ENCODE peak calls at places on chromosomes 16 and 17, in ten cellular contexts. T is suprapubic skin, Q is sigmoid colon, N is K562, R is HCT116, H is breast epithelium, V is stomach, M is upper lobe of left lung, L is transverse colon, O is endothelial cell of umbilical vein. E is an unnamed sample.

GRCh38 chr16:89922884-89923639 is at the start of gene TUBB3:
- DNase-seq in R (peak; percentile 56), Q (no peak), M (peak; percentile 94), H (no peak), O (peak; percentile 83), L (peak; percentile 58), V (peak; percentile 69), T (no peak), N (peak; percentile 98), E (no peak)

GRCh38 chr16:69607674-69608073 is 41.9 kb downstream of the NFAT5 start:
- DNase-seq in V (no peak), N (no peak), L (no peak), T (no peak), Q (no peak), O (no peak), R (no peak), H (no peak), M (no peak), E (no peak)

GRCh38 chr16:58265480-58266052 is 29.3 kb downstream of the PRSS54 start:
- DNase-seq in T (no peak), L (no peak), M (no peak), V (no peak), N (peak; percentile 85), R (no peak), H (no peak), Q (no peak), O (no peak), E (no peak)

GRCh38 chr16:49528035-49528434 is 154.4 kb downstream of the C16orf78 start:
- DNase-seq in N (no peak), V (no peak), L (no peak), T (no peak), Q (no peak), M (no peak), H (no peak), O (peak; percentile 40), R (no peak), E (no peak)

GRCh38 chr17:9175700-9176467 is 154.6 kb downstream of the NTN1 start:
- DNase-seq in V (peak; percentile 65), O (no peak), M (no peak), Q (no peak), T (no peak), L (no peak), R (no peak), H (no peak), N (no peak), E (no peak)

GRCh38 chr16:22322021-22322471 is 24.8 kb downstream of the POLR3E start:
- DNase-seq in V (no peak), N (no peak), H (no peak), R (no peak), O (no peak), T (no peak), L (no peak), Q (no peak), M (no peak), E (no peak)

GRCh38 chr17:70332811-70333210 is 163.5 kb downstream of the KCNJ2 start:
- DNase-seq in O (no peak), H (no peak), R (no peak), Q (no peak), L (no peak), V (no peak), N (no peak), M (no peak), T (no peak), E (no peak)

GRCh38 chr17:68383443-68384321 is 73.6 kb downstream of the WIPI1 start:
- DNase-seq in N (no peak), O (peak; percentile 82), M (no peak), T (peak; percentile 58), R (peak; percentile 86), H (no peak), L (no peak), Q (peak; percentile 58), V (no peak), E (no peak)

GRCh38 chr17:34255381-34255732 is 272 bp downstream of the CCL2 start:
- DNase-seq in Q (no peak), H (no peak), O (no peak), V (no peak), R (no peak), M (no peak), T (no peak), N (no peak), L (no peak), E (no peak)

GRCh38 chr17:72661093-72661944 is 431.2 kb downstream of the SLC39A11 start:
- DNase-seq in O (no peak), Q (no peak), R (peak; percentile 97), M (no peak), N (no peak), H (peak; percentile 30), V (no peak), L (no peak), T (no peak), E (no peak)

GRCh38 chr17:17051791-17052461 is 9.7 kb downstream of the MPRIP start:
- DNase-seq in O (no peak), R (no peak), Q (peak; percentile 48), M (no peak), N (no peak), L (peak; percentile 57), T (peak; percentile 75), H (no peak), V (peak; percentile 43), E (no peak)

GRCh38 chr16:13909872-13910303 is 10.1 kb upstream of the ERCC4 start:
- DNase-seq in M (no peak), N (no peak), L (no peak), V (peak; percentile 87), T (no peak), Q (peak; percentile 68), R (no peak), H (peak; percentile 30), O (peak; percentile 13), E (no peak)

GRCh38 chr17:15920758-15921239 is 24.1 kb upstream of the ADORA2B start:
- DNase-seq in V (no peak), M (no peak), L (peak; percentile 34), H (peak; percentile 41), T (peak; percentile 45), R (peak; percentile 60), O (no peak), N (peak; percentile 35), Q (peak; percentile 92), E (no peak)

GRCh38 chr17:45265823-45266222 is 3.9 kb upstream of the SPATA32 start:
- DNase-seq in O (no peak), L (peak; percentile 76), N (no peak), H (no peak), R (no peak), V (no peak), Q (no peak), T (no peak), M (no peak), E (no peak)

GRCh38 chr16:17784073-17784472 is 313.3 kb upstream of the XYLT1 start:
- DNase-seq in M (no peak), N (peak; percentile 34), T (no peak), L (no peak), V (no peak), H (no peak), O (no peak), R (no peak), Q (no peak), E (no peak)

GRCh38 chr16:68332411-68333121 is 21.7 kb downstream of the PRMT7 start:
- DNase-seq in V (no peak), Q (no peak), M (no peak), O (peak; percentile 98), R (no peak), N (no peak), T (no peak), L (peak; percentile 37), H (no peak), E (no peak)
- H3K27ac ChIP-seq in V (no peak overlapping the region), Q (peak overlapping the region; percentile 14), M (peak overlapping the region; percentile 58), O (peak overlapping the region; percentile 95), R (no peak overlapping the region), N (no peak overlapping the region), T (peak overlapping the region; percentile 6), L (peak overlapping the region; percentile 61), H (peak overlapping the region; percentile 50), E (no peak overlapping the region)

DNA sequence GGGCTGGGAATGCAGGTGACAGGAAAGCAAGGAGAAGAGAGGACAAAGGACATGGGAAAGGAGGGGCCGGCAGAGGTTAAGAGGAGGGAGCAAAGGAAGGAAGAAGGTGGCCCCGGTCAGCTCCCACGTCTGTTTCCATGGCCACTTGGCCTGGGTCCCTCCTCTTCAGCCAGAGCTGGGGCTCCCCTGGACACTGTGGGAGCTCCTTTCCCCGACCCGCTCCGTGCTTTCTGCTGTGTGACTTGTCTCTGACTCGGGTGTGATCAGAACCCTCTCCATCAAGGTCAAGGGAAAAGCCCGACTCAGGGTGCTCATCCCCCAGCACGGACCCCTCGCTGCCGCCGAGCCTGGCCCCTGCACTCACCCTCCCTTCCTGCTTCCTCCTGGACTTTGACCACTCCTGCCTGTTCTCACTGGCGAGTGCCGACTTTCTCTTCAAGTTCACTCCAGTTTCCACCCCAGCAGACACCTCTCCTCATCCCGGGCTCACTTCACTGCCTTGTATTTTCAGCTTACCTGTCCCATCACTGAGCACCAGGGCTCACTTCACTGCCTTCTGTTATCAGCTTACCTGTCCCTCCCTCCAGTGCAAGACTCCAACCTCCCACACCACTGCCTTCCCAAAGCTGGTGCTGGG is 61.2 kb downstream of the MEAK7 start:
- DNase-seq in O (no peak), V (no peak), L (peak; percentile 71), Q (no peak), M (no peak), T (no peak), H (no peak), N (no peak), R (no peak), E (no peak)
- TF ChIP-seq POLR2A in O (no peak), V (no peak), L (no peak), Q (no peak), M (no peak), T (no peak), H (no peak), N (no peak), R (no peak), E (no peak)

DNA sequence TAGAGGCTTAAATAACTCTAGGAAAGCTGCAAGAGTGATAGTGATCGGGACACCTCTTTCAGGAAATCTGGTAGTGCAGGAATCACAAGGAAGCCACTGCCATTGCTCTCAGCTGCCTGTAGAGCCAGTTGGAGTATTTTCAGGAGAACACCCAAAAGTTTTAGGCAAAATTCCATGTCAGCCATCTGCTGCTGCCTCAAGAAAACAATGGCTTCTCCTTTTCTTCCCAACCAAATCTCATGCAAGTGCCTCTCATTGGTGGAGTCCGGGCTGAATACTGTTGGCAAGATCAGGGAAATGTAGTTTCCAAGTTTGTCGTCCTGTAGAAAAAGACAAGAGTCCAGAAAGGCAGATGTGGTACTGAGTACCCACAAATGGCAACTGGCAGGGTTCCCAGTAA is 54.9 kb upstream of the TANC2 start:
- DNase-seq in H (no peak), O (no peak), N (no peak), M (no peak), V (no peak), L (no peak), Q (no peak), R (no peak), T (no peak), E (no peak)
- TF ChIP-seq POLR2AphosphoS5 in H (no peak), O (no peak), N (no peak), M (no peak), V (no peak), L (no peak), Q (no peak), R (no peak), T (no peak), E (no peak)

DNA sequence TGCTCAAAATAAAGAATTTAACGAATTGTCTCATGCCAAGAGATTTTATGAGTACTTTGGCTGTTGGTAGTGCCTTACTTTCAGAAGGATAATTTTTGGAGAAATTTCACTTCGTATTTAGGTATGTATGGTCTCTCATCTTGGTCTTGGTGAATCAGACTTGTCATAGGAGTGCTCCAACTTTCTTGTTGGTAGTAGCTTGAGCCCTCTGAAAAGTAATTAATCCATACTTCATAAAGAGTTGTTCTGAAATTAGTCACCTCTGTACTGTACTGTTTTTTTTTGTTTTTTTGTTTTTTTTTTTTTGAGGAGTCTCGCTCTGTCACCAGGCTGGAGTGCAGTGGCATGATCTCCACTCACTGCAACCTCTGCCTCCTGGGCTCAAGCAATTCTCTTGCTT is 11.6 kb downstream of the ZNRF1 start:
- DNase-seq in O (no peak), R (no peak), Q (no peak), L (no peak), T (no peak), V (no peak), M (no peak), N (no peak), H (no peak), E (no peak)
- H3K27ac ChIP-seq in O (no peak overlapping the region), R (peak overlapping the region; percentile 88), Q (peak overlapping the region; percentile 83), L (no peak overlapping the region), T (peak overlapping the region; percentile 93), V (no peak overlapping the region), M (peak overlapping the region; percentile 89), N (no peak overlapping the region), H (no peak overlapping the region), E (peak overlapping the region; percentile 7)